ENCODE peak calls at places on chromosomes 11 and 22, in five cellular contexts. P is stimulated activated CD4-positive, alpha-beta T cell treated with anti-CD3 and anti-CD28 coated beads, Interleukin-4, amount 100 ng/mL, for 24 hours; C is NCI-H774; N is HuH-7.5; O is A172. L is an unnamed sample.

GRCh38 chr11:779120-779954 is 2.0 kb upstream of the GATD1 start:
- DNase-seq in P (no peak), C (no peak), N (no peak), O (no peak), L (no peak)

GRCh38 chr11:1963864-1964263 is 16.7 kb downstream of the MRPL23 start:
- DNase-seq in P (no peak), C (no peak), N (no peak), O (no peak), L (no peak)

GRCh38 chr11:61828629-61829407 is 718 bp downstream of the FADS2 start:
- DNase-seq in P (no peak), C (peak), N (peak), O (no peak), L (peak)

GRCh38 chr22:42769574-42770447 is 49.1 kb upstream of the A4GALT start:
- DNase-seq in P (no peak), C (no peak), N (peak), O (peak), L (no peak)

GRCh38 chr11:82663535-82663934 is 70.1 kb downstream of the FAM181B start:
- DNase-seq in P (no peak), C (no peak), N (no peak), O (no peak), L (no peak)

GRCh38 chr11:12906501-12906900 is 102.6 kb upstream of the RASSF10 start:
- DNase-seq in P (no peak), C (no peak), N (no peak), O (no peak), L (no peak)

GRCh38 chr11:2995091-2995561 is 3.0 kb upstream of the NAP1L4 start:
- DNase-seq in P (no peak), C (no peak), N (no peak), O (no peak), L (no peak)

GRCh38 chr11:3345736-3346135 is 33.2 kb downstream of the ZNF195 start:
- DNase-seq in P (no peak), C (no peak), N (no peak), O (no peak), L (no peak)

GRCh38 chr11:808427-809286 is 1.1 kb upstream of the RPLP2 start:
- DNase-seq in P (no peak), C (no peak), N (peak), O (peak), L (peak)

GRCh38 chr11:86678823-86679222 is 6.4 kb upstream of the ME3 start:
- DNase-seq in P (no peak), C (no peak), N (no peak), O (peak), L (no peak)

GRCh38 chr11:8257003-8257664 is 6.5 kb downstream of the LMO1 start:
- DNase-seq in P (no peak), C (no peak), N (no peak), O (no peak), L (no peak)

GRCh38 chr22:42396621-42397331 is 35.4 kb downstream of the NFAM1 start:
- DNase-seq in P (no peak), C (no peak), N (no peak), O (no peak), L (peak)

GRCh38 chr11:92226331-92227232 is 2.0 kb downstream of the FAT3 start:
- DNase-seq in P (no peak), C (peak), N (no peak), O (no peak), L (no peak)

GRCh38 chr22:46803031-46803880 is 40.8 kb downstream of the TBC1D22A start:
- DNase-seq in P (peak), C (no peak), N (peak), O (no peak), L (peak)

GRCh38 chr11:42407379-42407778 is 904.4 kb upstream of the API5 start:
- DNase-seq in P (no peak), C (peak), N (no peak), O (no peak), L (no peak)

GRCh38 chr22:43343262-43343988 is at the start of gene SCUBE1:
- DNase-seq in P (peak), C (peak), N (peak), O (no peak), L (peak)

GRCh38 chr11:36399745-36400144 is 103.7 kb downstream of the PRR5L start:
- DNase-seq in P (no peak), C (no peak), N (no peak), O (no peak), L (no peak)

GRCh38 chr11:69950120-69950519 is 128.0 kb upstream of the ANO1 start:
- DNase-seq in P (no peak), C (no peak), N (peak), O (peak), L (peak)

GRCh38 chr11:19240420-19241259 is at the start of gene E2F8:
- DNase-seq in P (peak), C (peak), N (peak), O (peak), L (peak)

GRCh38 chr22:33022231-33022630 is 36.0 kb downstream of the SYN3 start:
- DNase-seq in P (no peak), C (no peak), N (no peak), O (no peak), L (no peak)

GRCh38 chr22:24104307-24105017 is 76.8 kb upstream of the SUSD2 start:
- DNase-seq in P (no peak), C (no peak), N (no peak), O (no peak), L (no peak)

GRCh38 chr22:37177221-37177620 is 10.8 kb downstream of the C1QTNF6 start:
- DNase-seq in P (no peak), C (no peak), N (no peak), O (no peak), L (no peak)

GRCh38 chr11:7227724-7228123 is 24.0 kb upstream of the SYT9 start:
- DNase-seq in P (no peak), C (no peak), N (no peak), O (no peak), L (no peak)

GRCh38 chr11:36492724-36493304 is 17.3 kb downstream of the TRAF6 start:
- DNase-seq in P (peak), C (peak), N (no peak), O (peak), L (peak)

GRCh38 chr11:44071157-44071556 is 5.1 kb downstream of the ACCS start:
- DNase-seq in P (no peak), C (no peak), N (no peak), O (no peak), L (no peak)

GRCh38 chr22:48955351-48956311 is 872.0 kb downstream of the BRD1 start:
- DNase-seq in P (no peak), C (no peak), N (no peak), O (no peak), L (no peak)

GRCh38 chr11:32610926-32611325 is 27.3 kb downstream of the EIF3M start:
- DNase-seq in P (no peak), C (no peak), N (no peak), O (no peak), L (no peak)

GRCh38 chr22:48799227-48799970 is 1028.3 kb downstream of the BRD1 start:
- DNase-seq in P (no peak), C (no peak), N (no peak), O (no peak), L (no peak)

GRCh38 chr11:94731921-94732601 is 36.1 kb upstream of the AMOTL1 start:
- DNase-seq in P (no peak), C (no peak), N (no peak), O (peak), L (no peak)

GRCh38 chr11:113286509-113287497 is 27.6 kb upstream of the TTC12 start:
- DNase-seq in P (no peak), C (no peak), N (no peak), O (no peak), L (no peak)

GRCh38 chr22:49259870-49260615 is 567.6 kb downstream of the BRD1 start:
- DNase-seq in P (no peak), C (no peak), N (no peak), O (no peak), L (no peak)

GRCh38 chr11:83070044-83070877 is 1.4 kb downstream of the RAB30 start:
- DNase-seq in P (no peak), C (no peak), N (no peak), O (peak), L (no peak)

GRCh38 chr11:94450061-94450460 is 43.6 kb downstream of the MRE11 start:
- DNase-seq in P (no peak), C (no peak), N (no peak), O (no peak), L (no peak)

GRCh38 chr22:35900483-35901168 is 128.0 kb downstream of the RBFOX2 start:
- DNase-seq in P (peak), C (no peak), N (no peak), O (peak), L (peak)

GRCh38 chr11:41414771-41415440 is 44.5 kb downstream of the LRRC4C start:
- DNase-seq in P (no peak), C (no peak), N (no peak), O (no peak), L (no peak)

GRCh38 chr11:2931416-2931746 is 2.2 kb upstream of the PHLDA2 start:
- DNase-seq in P (no peak), C (no peak), N (no peak), O (no peak), L (no peak)

GRCh38 chr11:116642481-116642880 is 130.3 kb downstream of the BUD13 start:
- DNase-seq in P (no peak), C (no peak), N (no peak), O (no peak), L (no peak)

L was measured in stimulated activated naive CD8-positive, alpha-beta T cell treated with anti-CD3 and anti-CD28 coated beads, Interleukin-15, Interleukin-2, amounts not matched to agents 100 U/mL and 50 U/mL, for 24 hours.